ENCODE peak calls at places on chromosomes 16 and 17, in five cellular contexts. L, T, S, U and Z are unnamed samples.

GRCh38 chr16:733382-734207 is 6.7 kb downstream of the HAGHL start:
- DNase-seq in L (no peak), T (no peak), S (no peak), U (no peak), Z (no peak)

GRCh38 chr17:60577147-60577925 is 22.7 kb upstream of the PPM1D start:
- DNase-seq in L (no peak), T (peak), S (no peak), U (no peak), Z (no peak)

GRCh38 chr17:48055531-48056245 is 7.5 kb downstream of the NFE2L1 start:
- DNase-seq in L (no peak), T (peak), S (no peak), U (peak), Z (no peak)

GRCh38 chr16:83113317-83113716 is 486.5 kb downstream of the CDH13 start:
- DNase-seq in L (no peak), T (no peak), S (no peak), U (no peak), Z (no peak)

GRCh38 chr17:39737331-39737760 is 392 bp upstream of the GRB7 start:
- DNase-seq in L (no peak), T (no peak), S (no peak), U (no peak), Z (no peak)

GRCh38 chr17:34117811-34118210 is 137.3 kb upstream of the CCL2 start:
- DNase-seq in L (peak), T (no peak), S (no peak), U (no peak), Z (no peak)

GRCh38 chr16:57620316-57621231 is 7.9 kb upstream of the ADGRG1 start:
- DNase-seq in L (no peak), T (no peak), S (no peak), U (no peak), Z (no peak)

GRCh38 chr17:79940381-79941087 is 95.1 kb downstream of the TBC1D16 start:
- DNase-seq in L (no peak), T (no peak), S (no peak), U (no peak), Z (no peak)

GRCh38 chr16:74623214-74623842 is 16.4 kb upstream of the GLG1 start:
- DNase-seq in L (no peak), T (peak), S (no peak), U (peak), Z (peak)

GRCh38 chr17:48614904-48615211 is 234 bp downstream of the HOXB8 start:
- DNase-seq in L (no peak), T (no peak), S (no peak), U (peak), Z (no peak)

GRCh38 chr17:64230551-64231408 is 32.3 kb downstream of the TEX2 start:
- DNase-seq in L (no peak), T (peak), S (no peak), U (peak), Z (peak)

GRCh38 chr17:37273419-37274051 is 102.2 kb upstream of the C17orf78 start:
- DNase-seq in L (no peak), T (peak), S (no peak), U (peak), Z (no peak)

GRCh38 chr17:19003966-19004600 is 481 bp downstream of the FAM83G start:
- DNase-seq in L (no peak), T (peak), S (peak), U (peak), Z (no peak)

GRCh38 chr16:75111514-75112280 is 4.9 kb downstream of the LDHD start:
- DNase-seq in L (no peak), T (no peak), S (no peak), U (no peak), Z (no peak)

GRCh38 chr17:64343071-64343774 is 47.4 kb downstream of the PECAM1 start:
- DNase-seq in L (no peak), T (no peak), S (no peak), U (no peak), Z (no peak)

GRCh38 chr17:73281926-73282325 is 20.2 kb upstream of the CPSF4L start:
- DNase-seq in L (no peak), T (no peak), S (no peak), U (no peak), Z (no peak)

GRCh38 chr17:73341350-73342056 is 29.7 kb upstream of the CDC42EP4 start:
- DNase-seq in L (no peak), T (no peak), S (no peak), U (no peak), Z (no peak)

GRCh38 chr16:73154063-73154870 is 106.3 kb upstream of the ZFHX3 start:
- DNase-seq in L (no peak), T (peak), S (no peak), U (no peak), Z (no peak)

DNA sequence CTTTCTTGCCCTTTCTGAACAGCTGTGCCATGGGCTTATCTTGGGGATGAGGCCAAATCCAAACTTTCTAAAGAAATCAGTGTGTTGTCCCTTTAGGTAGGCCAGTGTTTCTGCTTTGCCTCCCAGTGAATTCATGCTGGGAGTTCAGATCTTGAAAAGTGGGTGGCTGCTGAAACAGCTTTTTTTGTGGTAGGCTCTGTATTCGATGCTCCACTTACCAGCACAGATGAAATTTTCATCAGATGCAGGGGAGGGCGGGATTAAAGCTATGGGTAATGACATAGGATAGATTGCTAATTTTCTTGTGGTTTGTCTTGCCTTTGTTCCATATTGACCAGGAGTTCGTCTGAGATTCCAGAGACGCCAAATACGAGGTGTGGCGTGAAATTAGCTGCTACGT is 2.8 kb downstream of the SOCS7 start:
- DNase-seq in L (no peak), T (no peak), S (no peak), U (no peak), Z (no peak)
- H3K4me3 ChIP-seq in L (no peak), T (peak), S (no peak), U (no peak), Z (no peak)

DNA sequence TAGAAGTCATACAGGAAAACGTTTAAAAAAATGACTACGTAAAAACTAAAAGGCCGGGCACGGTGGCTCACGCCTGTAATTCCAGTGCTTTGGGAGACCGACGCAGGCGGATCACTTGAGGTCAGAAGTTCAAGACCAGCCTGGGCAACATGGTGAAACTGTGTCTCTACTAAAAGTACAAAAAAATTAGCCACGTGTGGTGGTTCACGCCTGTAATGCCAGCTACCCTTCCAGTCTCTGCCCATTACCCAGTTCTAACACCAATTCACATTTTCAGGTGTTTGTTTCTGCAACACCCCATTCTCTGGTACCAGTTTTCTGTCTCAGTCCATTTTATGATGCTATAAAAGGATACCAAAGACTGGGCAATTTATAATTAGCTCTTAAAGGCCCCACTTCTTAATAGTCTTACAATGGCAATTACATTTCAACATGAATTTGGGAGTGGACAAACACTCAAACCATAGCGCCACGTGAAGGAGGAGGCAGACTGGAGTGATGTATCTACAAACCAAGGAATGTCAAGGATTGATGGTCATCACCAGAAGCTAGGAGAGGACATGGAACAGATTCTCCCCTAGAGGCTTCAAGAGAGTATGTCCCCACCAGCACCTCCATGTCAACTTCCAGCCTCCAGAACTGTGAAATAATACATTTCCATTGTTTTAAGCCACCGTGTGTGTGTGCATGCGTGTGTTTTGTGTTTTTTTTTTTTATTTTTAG is 791 bp upstream of the C17orf75 start:
- DNase-seq in L (no peak), T (no peak), S (no peak), U (no peak), Z (no peak)
- H3K4me3 ChIP-seq in L (peak), T (peak), S (no peak), U (peak), Z (peak)

DNA sequence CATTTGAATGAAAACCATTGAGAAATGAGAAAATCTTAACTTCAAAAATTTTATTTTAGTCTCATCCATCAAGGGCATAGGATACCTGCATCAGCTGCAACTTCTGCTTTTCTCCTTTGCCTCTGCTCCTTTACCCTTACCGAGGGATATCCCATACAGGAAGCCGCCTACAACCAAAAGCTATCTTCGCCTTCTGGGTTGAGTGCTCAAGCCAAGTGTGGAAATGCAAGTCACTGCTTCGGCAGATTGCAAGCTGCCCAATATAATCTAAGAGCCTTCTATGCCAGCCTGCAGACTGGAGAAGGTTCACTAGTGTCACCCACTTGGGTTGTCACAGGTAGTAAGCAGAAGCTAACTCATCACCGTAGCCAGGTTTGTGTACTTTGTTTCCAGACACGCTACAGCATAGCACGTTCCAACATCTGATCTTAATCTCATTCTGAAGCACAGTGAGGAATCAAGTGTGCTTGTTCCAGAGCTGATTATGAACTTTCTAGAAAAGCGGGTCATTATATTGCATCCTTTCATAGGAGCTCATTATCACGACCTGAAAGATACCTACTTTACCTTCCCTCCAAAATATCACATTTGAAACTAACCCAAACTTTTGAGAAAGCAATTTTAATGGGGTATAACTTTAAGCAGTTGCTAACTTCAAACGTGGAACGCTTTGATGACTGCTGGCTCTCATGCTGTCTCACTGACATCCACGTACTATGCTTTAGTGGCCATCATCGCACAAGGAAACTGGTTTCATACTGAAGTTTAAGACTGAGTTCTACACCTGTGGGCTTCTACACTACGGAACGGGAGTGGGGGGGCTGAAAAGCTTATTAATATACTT is 8.0 kb upstream of the UNK start:
- DNase-seq in L (no peak), T (peak), S (no peak), U (no peak), Z (no peak)
- H3K4me3 ChIP-seq in L (peak), T (peak), S (peak), U (peak), Z (peak)

GRCh38 chr16:21169249-21169981 is 10.9 kb downstream of the LDAF1 start:
- DNase-seq in L (no peak), T (peak), S (no peak), U (peak), Z (no peak)

GRCh38 chr16:21167929-21168602 is 9.6 kb downstream of the LDAF1 start:
- DNase-seq in L (no peak), T (no peak), S (no peak), U (no peak), Z (no peak)

GRCh38 chr16:21167360-21167759 is 8.9 kb downstream of the LDAF1 start:
- DNase-seq in L (no peak), T (peak), S (no peak), U (peak), Z (peak)

GRCh38 chr16:21175397-21175796 is 16.9 kb downstream of the LDAF1 start:
- DNase-seq in L (no peak), T (no peak), S (no peak), U (no peak), Z (no peak)

DNA sequence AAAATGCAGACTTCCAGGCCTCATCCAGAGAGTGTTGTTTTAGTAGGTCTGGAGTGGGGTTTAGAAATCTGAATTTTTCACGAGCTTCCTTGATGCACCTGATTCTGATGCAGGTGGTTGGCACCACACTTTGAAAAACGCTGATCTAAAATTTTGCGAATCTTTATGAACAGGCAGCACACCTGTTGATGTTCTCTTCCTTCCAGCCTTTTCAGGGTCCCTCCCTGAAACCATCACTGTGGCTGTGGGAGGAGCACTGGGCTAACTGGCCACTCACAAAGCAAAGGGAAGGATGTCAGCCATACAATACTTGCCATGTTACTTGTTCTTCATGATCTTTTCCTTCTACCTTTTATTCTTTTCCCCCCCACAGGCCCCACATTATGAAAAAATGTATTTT is 14.2 kb downstream of the LDAF1 start:
- DNase-seq in L (no peak), T (no peak), S (no peak), U (no peak), Z (no peak)
- H3K4me3 ChIP-seq in L (no peak), T (no peak), S (no peak), U (no peak), Z (no peak)

GRCh38 chr16:79593754-79594153 is 6.8 kb downstream of the MAF start:
- DNase-seq in L (no peak), T (no peak), S (no peak), U (no peak), Z (no peak)

GRCh38 chr16:79592150-79592549 is 8.4 kb downstream of the MAF start:
- DNase-seq in L (no peak), T (no peak), S (no peak), U (no peak), Z (no peak)

GRCh38 chr16:79593074-79593531 is 7.4 kb downstream of the MAF start:
- DNase-seq in L (no peak), T (no peak), S (no peak), U (no peak), Z (no peak)

GRCh38 chr16:79587897-79588296 is 12.6 kb downstream of the MAF start:
- DNase-seq in L (no peak), T (no peak), S (no peak), U (no peak), Z (no peak)

GRCh38 chr16:79589495-79590134 is 10.9 kb downstream of the MAF start:
- DNase-seq in L (no peak), T (no peak), S (no peak), U (no peak), Z (no peak)
- H3K4me3 ChIP-seq in L (peak), T (peak), S (no peak), U (no peak), Z (peak)

GRCh38 chr16:29804020-29804419 is 2.3 kb upstream of the MAZ start:
- DNase-seq in L (no peak), T (no peak), S (no peak), U (no peak), Z (no peak)
- H3K4me3 ChIP-seq in L (peak), T (peak), S (peak), U (no peak), Z (no peak)